ENCODE peak calls at places on chromosomes 7 and 10, in seven cellular contexts. J is hippocampal formation; C is activated CD4-positive, alpha-beta T cell treated with anti-CD3 and anti-CD28 coated beads for 24 hours; S is stimulated activated CD4-positive, alpha-beta T cell treated with anti-CD3 and anti-CD28 coated beads, Interleukin-15, amount 100 ng/mL, for 48 hours; Q is activated naive CD4-positive, alpha-beta T cell treated with anti-CD3 and anti-CD28 coated beads for 36 hours; B is SHP77; L is NCI-H748 treated with DMSO at 0.1 percent for 48 hours. D is an unnamed sample.

GRCh38 chr7:108104324-108104723 is 25.8 kb downstream of the LAMB4 start:
- DNase-seq in J (no peak), C (no peak), S (no peak), Q (no peak), B (no peak), L (no peak), D (no peak)

GRCh38 chr10:92239600-92240288 is 51.1 kb downstream of the CPEB3 start:
- DNase-seq in J (peak; percentile 56), C (peak; percentile 10), S (no peak), Q (peak; percentile 34), B (no peak), L (no peak), D (peak; percentile 47)

GRCh38 chr10:93063217-93063976 is 2.8 kb downstream of the CYP26C1 start:
- DNase-seq in J (no peak), C (no peak), S (no peak), Q (no peak), B (no peak), L (no peak), D (no peak)

GRCh38 chr7:101466871-101467270 is 104.2 kb downstream of the COL26A1 start:
- DNase-seq in J (no peak), C (no peak), S (no peak), Q (no peak), B (no peak), L (no peak), D (no peak)

GRCh38 chr10:109922976-109923921 is at the start of gene XPNPEP1:
- DNase-seq in J (peak; percentile 84), C (peak; percentile 61), S (peak; percentile 73), Q (peak; percentile 86), B (peak; percentile 62), L (peak; percentile 36), D (peak; percentile 81)

GRCh38 chr10:110996256-110996655 is 76.9 kb downstream of the SHOC2 start:
- DNase-seq in J (no peak), C (no peak), S (no peak), Q (no peak), B (no peak), L (no peak), D (no peak)

GRCh38 chr7:45985902-45986301 is 64.8 kb upstream of the IGFBP3 start:
- DNase-seq in J (no peak), C (no peak), S (no peak), Q (no peak), B (no peak), L (no peak), D (no peak)

GRCh38 chr7:28806841-28807240 is 151.3 kb downstream of the TRIL start:
- DNase-seq in J (no peak), C (no peak), S (no peak), Q (no peak), B (no peak), L (no peak), D (no peak)

GRCh38 chr7:158094046-158094445 is 493.6 kb downstream of the PTPRN2 start:
- DNase-seq in J (no peak), C (no peak), S (no peak), Q (no peak), B (no peak), L (no peak), D (no peak)

GRCh38 chr7:155644178-155644970 is at the start of gene RBM33:
- DNase-seq in J (peak; percentile 82), C (peak; percentile 71), S (peak; percentile 77), Q (peak; percentile 78), B (peak; percentile 52), L (peak; percentile 69), D (peak; percentile 80)

D was measured in nucleus accumbens.